ENCODE peak calls at places on chromosomes 5 and 9, in five cellular contexts. A is nucleus accumbens, Z is BJ, M is endodermal cell, I is sciatic nerve. D is an unnamed sample.

GRCh38 chr5:134063421-134063820 is 51.1 kb upstream of the TCF7 start:
- DNase-seq in M (no peak), A (no peak), I (no peak), Z (no peak), D (no peak)

GRCh38 chr9:136438548-136438908 is 1.1 kb downstream of the INPP5E start:
- DNase-seq in I (no peak), A (no peak), Z (no peak), M (peak; percentile 75), D (peak; percentile 26)

GRCh38 chr5:36458746-36459145 is 147.7 kb upstream of the SLC1A3 start:
- DNase-seq in A (no peak), M (no peak), Z (no peak), I (no peak), D (no peak)

GRCh38 chr5:15260347-15261278 is 239.4 kb upstream of the FBXL7 start:
- DNase-seq in I (no peak), A (no peak), Z (no peak), M (no peak), D (no peak)

GRCh38 chr5:145028626-145029025 is 806.5 kb downstream of the PRELID2 start:
- DNase-seq in Z (no peak), A (no peak), I (no peak), M (no peak), D (no peak)

GRCh38 chr5:133942589-133943474 is 25.6 kb downstream of the C5orf15 start:
- DNase-seq in Z (no peak), I (peak; percentile 28), M (peak; percentile 17), A (no peak), D (no peak)

GRCh38 chr5:19369048-19369447 is 619.0 kb downstream of the CDH18 start:
- DNase-seq in M (no peak), A (no peak), I (no peak), Z (no peak), D (no peak)

GRCh38 chr5:111131356-111131755 is 39.2 kb downstream of the WDR36 start:
- DNase-seq in Z (no peak), A (no peak), I (no peak), M (no peak), D (no peak)

GRCh38 chr5:102764381-102765005 is 9.4 kb downstream of the PAM start:
- DNase-seq in M (no peak), Z (no peak), I (no peak), A (no peak), D (no peak)

GRCh38 chr5:176667637-176668036 is 20.4 kb downstream of the TSPAN17 start:
- DNase-seq in M (no peak), A (no peak), I (no peak), Z (no peak), D (no peak)

GRCh38 chr5:73256462-73257260 is 83.7 kb downstream of the TMEM174 start:
- DNase-seq in Z (no peak), I (no peak), A (no peak), M (no peak), D (no peak)

GRCh38 chr9:111661802-111662491 is 542 bp downstream of the GNG10 start:
- DNase-seq in A (peak; percentile 51), M (peak; percentile 80), I (peak; percentile 69), Z (no peak), D (peak; percentile 22)

GRCh38 chr9:33092634-33093033 is 16.2 kb upstream of the SMU1 start:
- DNase-seq in Z (no peak), M (no peak), I (no peak), A (no peak), D (no peak)

GRCh38 chr5:171598279-171599152 is 179.1 kb downstream of the FGF18 start:
- DNase-seq in M (peak; percentile 29), Z (no peak), I (no peak), A (no peak), D (no peak)

GRCh38 chr9:132035679-132036078 is 44.0 kb downstream of the MED27 start:
- DNase-seq in M (no peak), A (no peak), I (no peak), Z (no peak), D (no peak)

GRCh38 chr5:58999804-59000595 is 417.1 kb downstream of the RAB3C start:
- DNase-seq in M (peak; percentile 82), Z (no peak), A (peak; percentile 79), I (no peak), D (peak; percentile 95)

GRCh38 chr9:123725389-123725788 is 204.5 kb downstream of the DENND1A start:
- DNase-seq in M (peak; percentile 54), A (no peak), Z (peak; percentile 41), I (no peak), D (no peak)

GRCh38 chr5:87826507-87826906 is 413.8 kb upstream of the CCNH start:
- DNase-seq in I (no peak), A (no peak), Z (no peak), M (no peak), D (no peak)

GRCh38 chr5:169970911-169971436 is 9.3 kb downstream of the INSYN2B start:
- DNase-seq in I (no peak), Z (peak; percentile 48), M (no peak), A (no peak), D (peak; percentile 78)